ENCODE peak calls at places on chromosomes 11 and 22, in four cellular contexts. A is right lobe of liver, S is PC-9, N is Panc1. B is an unnamed sample.

GRCh38 chr11:5815534-5815933 is 6.8 kb downstream of the OR52N2 start:
- DNase-seq in A (no peak), N (no peak), S (no peak), B (no peak)

GRCh38 chr22:26615149-26615548 is 2.7 kb downstream of the CRYBB1 start:
- DNase-seq in A (no peak), N (no peak), S (no peak), B (no peak)

GRCh38 chr11:107017433-107018227 is 646 bp downstream of the GUCY1A2 start:
- DNase-seq in S (no peak), A (peak; percentile 36), N (no peak), B (no peak)

GRCh38 chr11:73931951-73932350 is 18.9 kb upstream of the DNAJB13 start:
- DNase-seq in S (no peak), A (no peak), N (no peak), B (no peak)

GRCh38 chr11:9385288-9385902 is 943 bp downstream of the IPO7 start:
- DNase-seq in S (peak; percentile 52), A (no peak), N (peak; percentile 51), B (no peak)

GRCh38 chr11:134346101-134346975 is 14.6 kb downstream of the GLB1L2 start:
- DNase-seq in N (no peak), A (no peak), S (no peak), B (peak; percentile 52)

GRCh38 chr11:132312616-132313210 is 942.3 kb downstream of the NTM start:
- DNase-seq in S (no peak), A (no peak), N (peak; percentile 22), B (no peak)

GRCh38 chr11:3223932-3224729 is 5.5 kb upstream of the MRGPRG start:
- DNase-seq in N (no peak), S (no peak), A (no peak), B (no peak)

GRCh38 chr11:116544721-116545120 is 228.1 kb downstream of the BUD13 start:
- DNase-seq in S (no peak), A (no peak), N (no peak), B (no peak)

GRCh38 chr22:25382762-25383161 is 163.3 kb downstream of the CRYBB2 start:
- DNase-seq in S (no peak), A (no peak), N (no peak), B (no peak)

GRCh38 chr22:22684605-22685561 is 40.5 kb downstream of the GGTLC2 start:
- DNase-seq in N (no peak), S (no peak), A (peak; percentile 54), B (no peak)

GRCh38 chr11:122024278-122024677 is 91.7 kb downstream of the BLID start:
- DNase-seq in A (no peak), N (no peak), S (no peak), B (no peak)

GRCh38 chr22:41401781-41402648 is 20.3 kb downstream of the TEF start:
- DNase-seq in A (peak; percentile 85), S (peak; percentile 85), N (no peak), B (peak; percentile 77)

GRCh38 chr11:112523477-112523876 is 262.8 kb upstream of the PLET1 start:
- DNase-seq in N (no peak), A (peak; percentile 25), S (no peak), B (peak; percentile 63)

GRCh38 chr11:63277345-63277943 is 34.0 kb upstream of the SLC22A25 start:
- DNase-seq in A (no peak), N (no peak), S (no peak), B (no peak)

GRCh38 chr22:41902932-41903421 is 11.9 kb downstream of the SHISA8 start:
- DNase-seq in A (peak; percentile 90), S (no peak), N (no peak), B (no peak)

GRCh38 chr11:75325713-75326438 is 25.6 kb downstream of the ARRB1 start:
- DNase-seq in N (peak; percentile 70), A (peak; percentile 65), S (no peak), B (peak; percentile 85)

GRCh38 chr22:21974058-21974649 is 8.4 kb downstream of the TOP3B start:
- DNase-seq in S (no peak), N (no peak), A (no peak), B (no peak)

GRCh38 chr11:46369458-46370152 is 11.9 kb upstream of the MDK start:
- DNase-seq in N (no peak), S (peak; percentile 60), A (peak; percentile 42), B (no peak)

GRCh38 chr22:37675930-37676571 is 615 bp downstream of the LGALS1 start:
- DNase-seq in A (peak; percentile 77), N (no peak), S (peak; percentile 71), B (no peak)

GRCh38 chr11:120658071-120658423 is 146.5 kb downstream of the GRIK4 start:
- DNase-seq in N (no peak), S (no peak), A (no peak), B (no peak)

GRCh38 chr22:45612451-45612901 is 59.2 kb upstream of the ATXN10 start:
- DNase-seq in N (no peak), A (peak; percentile 35), S (no peak), B (peak; percentile 84)

GRCh38 chr11:9057888-9058287 is 33.5 kb downstream of the SCUBE2 start:
- DNase-seq in S (no peak), N (no peak), A (no peak), B (no peak)

GRCh38 chr11:69209038-69209350 is 53.3 kb downstream of the SMIM38 start:
- DNase-seq in A (no peak), N (no peak), S (no peak), B (no peak)
- TF ChIP-seq CTCF in A (no peak), N (no peak), S (no peak), B (no peak)

DNA sequence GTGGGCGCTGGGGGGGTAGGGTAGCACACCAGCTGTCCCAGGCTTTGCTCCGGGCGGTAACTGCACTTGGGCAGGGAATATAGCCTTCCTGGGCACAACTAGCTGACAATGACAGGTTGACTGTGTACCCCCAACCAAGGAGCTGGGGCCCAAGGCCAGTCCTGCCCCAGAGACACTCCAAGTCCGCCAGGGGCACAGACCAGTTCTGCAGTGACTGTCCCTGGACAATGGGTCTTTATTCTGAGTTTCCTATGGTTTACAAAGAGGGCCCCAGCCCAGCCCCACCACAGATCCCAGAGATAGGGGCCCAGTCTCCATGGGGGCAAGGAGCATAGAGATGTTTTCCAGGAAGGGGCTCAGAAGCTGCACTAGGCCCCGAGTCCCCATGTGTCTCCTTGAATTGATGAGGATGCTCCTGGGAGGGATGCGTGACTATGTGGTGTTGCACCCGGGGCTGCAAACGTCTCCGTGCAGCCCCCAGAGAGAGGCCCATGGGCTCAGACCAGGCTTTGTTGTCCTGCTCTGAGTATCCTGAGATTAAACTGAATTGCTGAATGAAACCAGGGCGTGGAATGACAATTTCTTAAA is 48.4 kb downstream of the CD6 start:
- DNase-seq in A (no peak), N (no peak), S (no peak), B (no peak)
- H3K36me3 ChIP-seq in A (no peaks in the 10 kb centered on the region), N (no peaks in the 10 kb centered on the region), S (no peaks in the 10 kb centered on the region), B (no peaks in the 10 kb centered on the region)

GRCh38 chr11:102268985-102269470 is 48.3 kb upstream of the BIRC3 start:
- DNase-seq in S (no peak), N (no peak), A (no peak), B (no peak)
- TF ChIP-seq CTCF in S (peak; percentile 48), N (peak; percentile 42), A (no peak), B (peak; percentile 11)

DNA sequence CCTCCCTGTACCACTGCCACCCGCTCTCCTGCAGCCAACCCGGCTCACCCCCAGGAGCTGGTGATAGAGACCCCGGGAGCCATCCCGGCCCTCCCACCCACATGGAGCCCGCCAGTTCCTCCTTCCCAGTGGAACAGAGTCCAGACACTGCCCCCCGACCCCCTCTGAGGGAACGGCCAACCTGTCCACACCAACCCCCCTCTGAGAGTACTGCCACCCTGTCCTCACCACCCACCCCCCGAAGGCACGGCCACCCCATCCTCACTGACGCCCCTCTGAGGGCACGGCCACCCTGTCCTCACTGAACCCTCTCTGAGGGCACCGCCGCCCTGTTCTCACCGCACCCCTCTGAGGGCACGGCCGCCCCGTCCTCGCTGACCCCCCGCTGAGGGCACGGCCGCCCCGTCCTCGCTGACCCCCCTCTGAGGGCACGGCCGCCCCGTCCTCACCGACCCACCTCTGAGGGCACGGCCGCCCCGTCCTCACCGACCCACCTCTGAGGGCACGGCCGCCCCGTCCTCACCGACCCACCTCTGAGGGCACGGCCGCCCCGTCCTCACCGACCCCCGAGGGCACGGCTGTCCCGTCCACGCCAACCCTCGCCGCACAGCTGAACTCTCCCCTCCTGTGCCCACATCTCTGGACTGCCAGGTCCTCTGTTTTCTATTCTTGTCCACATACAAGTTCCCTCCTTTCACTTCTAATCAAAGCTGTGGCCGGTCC is 18.0 kb downstream of the TOLLIP start:
- DNase-seq in A (peak; percentile 17), N (no peak), S (no peak), B (no peak)
- H3K36me3 ChIP-seq in A (no peaks in the 10 kb centered on the region), N (peaks cover 2% of the 10 kb centered on the region), S (no peaks in the 10 kb centered on the region), B (peaks cover 69% of the 10 kb centered on the region)

GRCh38 chr11:109590782-109591181 is 168.8 kb downstream of the C11orf87 start:
- DNase-seq in N (no peak), A (no peak), S (no peak), B (no peak)

GRCh38 chr11:109583996-109584395 is 162.0 kb downstream of the C11orf87 start:
- DNase-seq in S (no peak), N (no peak), A (no peak), B (no peak)

GRCh38 chr11:109586789-109587188 is 164.8 kb downstream of the C11orf87 start:
- DNase-seq in A (no peak), S (no peak), N (no peak), B (no peak)
- TF ChIP-seq CTCF in A (no peak), S (no peak), N (no peak), B (no peak)

DNA sequence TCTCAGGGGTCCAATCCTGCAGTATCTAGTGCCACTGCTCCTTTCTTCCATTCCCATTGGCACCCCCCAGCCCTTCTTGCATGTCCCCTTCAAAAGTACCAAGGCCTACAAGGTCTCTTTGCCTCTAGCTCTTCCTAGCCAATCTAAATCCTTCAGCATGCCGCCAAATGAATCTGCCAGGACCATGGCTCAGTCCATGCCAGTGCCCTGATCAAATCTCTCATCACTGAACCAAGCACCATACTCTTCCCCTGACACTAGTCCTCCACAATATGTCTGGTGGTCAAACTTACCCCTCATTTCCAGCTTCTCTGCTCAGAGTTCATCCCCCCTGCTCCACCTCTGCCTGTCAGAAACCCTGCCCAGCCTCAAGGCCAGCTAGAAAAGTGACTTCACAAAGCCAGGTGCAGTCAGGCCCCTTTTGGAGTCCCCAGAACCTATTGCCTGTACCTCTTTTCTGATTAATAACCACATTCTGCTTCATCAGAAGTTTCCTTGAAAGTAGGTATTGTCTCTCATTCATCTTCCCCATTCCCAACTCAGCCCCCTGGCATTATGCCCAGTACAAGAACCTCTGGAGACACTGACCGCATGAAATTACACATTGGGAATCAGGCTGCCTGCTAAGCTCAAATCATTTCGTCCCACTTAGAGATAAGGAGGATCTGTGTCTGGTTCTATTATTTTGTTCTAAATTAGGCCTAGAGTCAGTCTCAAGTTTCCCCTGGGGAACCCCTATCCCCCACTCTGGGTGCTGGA is 11.4 kb downstream of the FEN1 start:
- DNase-seq in N (no peak), A (no peak), S (no peak), B (no peak)
- H3K36me3 ChIP-seq in N (peaks cover 12% of the 10 kb centered on the region), A (no peaks in the 10 kb centered on the region), S (peaks cover 18% of the 10 kb centered on the region), B (peaks cover 8% of the 10 kb centered on the region)

GRCh38 chr11:34916810-34917780 is 677 bp downstream of the PDHX start:
- DNase-seq in A (no peak), N (no peak), S (no peak), B (no peak)
- TF ChIP-seq CTCF in A (no peak), N (no peak), S (no peak), B (no peak)